ENCODE peak calls at places on chromosomes 4 and X, in five cellular contexts. O is SK-N-SH, Y is PC-3, I is mesenchymal stem cell, U is fibroblast of lung. V is an unnamed sample.

GRCh38 chr4:2254665-2255500 is 7.0 kb downstream of the MXD4 start:
- DNase-seq in O (peak; percentile 23), Y (no peak), I (no peak), U (no peak), V (no peak)

GRCh38 chr4:150415213-150415612 is 166.7 kb upstream of the MAB21L2 start:
- DNase-seq in O (no peak), Y (no peak), I (peak; percentile 5), U (peak; percentile 25), V (no peak)

GRCh38 chr4:92299152-92299551 is 4.6 kb upstream of the GRID2 start:
- DNase-seq in O (peak; percentile 14), Y (peak; percentile 27), I (no peak), U (peak; percentile 11), V (no peak)

GRCh38 chr4:165378763-165379631 is at the start of gene CPE:
- DNase-seq in O (peak; percentile 95), Y (peak; percentile 80), I (peak; percentile 84), U (peak; percentile 78), V (no peak)

GRCh38 chr4:94472056-94472826 is 20.5 kb downstream of the PDLIM5 start:
- DNase-seq in O (no peak), Y (peak; percentile 84), I (peak; percentile 67), U (peak; percentile 92), V (no peak)

GRCh38 chr4:83947111-83947510 is 411.2 kb downstream of the GPAT3 start:
- DNase-seq in O (no peak), Y (no peak), I (no peak), U (no peak), V (no peak)

GRCh38 chrX:26414534-26414933 is 198.6 kb downstream of the MAGEB5 start:
- DNase-seq in O (no peak), Y (no peak), I (no peak), U (no peak), V (no peak)

GRCh38 chr4:24473309-24473721 is 111.0 kb downstream of the DHX15 start:
- DNase-seq in O (peak; percentile 25), Y (peak; percentile 38), I (peak; percentile 36), U (peak; percentile 54), V (peak; percentile 53)

GRCh38 chr4:14096406-14096965 is 469.0 kb upstream of the BOD1L1 start:
- DNase-seq in O (no peak), Y (no peak), I (no peak), U (peak; percentile 80), V (no peak)

GRCh38 chr4:73776363-73776762 is 36.0 kb downstream of the CXCL8 start:
- DNase-seq in O (no peak), Y (peak; percentile 48), I (peak; percentile 51), U (peak; percentile 91), V (no peak)

GRCh38 chrX:758917-759316 is 128.3 kb downstream of the SHOX start:
- DNase-seq in O (no peak), Y (no peak), I (no peak), U (no peak), V (no peak)

GRCh38 chr4:56787380-56787779 is 34.1 kb downstream of the SPINK2 start:
- DNase-seq in O (no peak), Y (no peak), I (peak; percentile 73), U (no peak), V (no peak)

GRCh38 chr4:74218201-74218600 is 60.3 kb downstream of the MTHFD2L start:
- DNase-seq in O (no peak), Y (peak; percentile 58), I (no peak), U (peak; percentile 55), V (no peak)

GRCh38 chr4:138308421-138308820 is 66.3 kb upstream of the SLC7A11 start:
- DNase-seq in O (no peak), Y (peak; percentile 89), I (peak; percentile 68), U (peak; percentile 89), V (no peak)

GRCh38 chrX:55161581-55161980 is 58.6 kb upstream of the PAGE5 start:
- DNase-seq in O (no peak), Y (no peak), I (no peak), U (peak; percentile 5), V (peak; percentile 3)

GRCh38 chr4:73869130-73870055 is at the start of gene CXCL1:
- DNase-seq in O (peak; percentile 7), Y (peak; percentile 56), I (peak; percentile 81), U (peak; percentile 33), V (peak; percentile 6)

GRCh38 chr4:186557486-186557885 is 2.1 kb upstream of the MTNR1A start:
- DNase-seq in O (no peak), Y (peak; percentile 27), I (peak; percentile 84), U (peak; percentile 50), V (no peak)

GRCh38 chr4:109296545-109296944 is 5.9 kb downstream of the COL25A1 start:
- DNase-seq in O (no peak), Y (no peak), I (no peak), U (peak; percentile 82), V (no peak)

GRCh38 chr4:88138561-88138960 is 19.9 kb downstream of the ABCG2 start:
- DNase-seq in O (no peak), Y (peak; percentile 76), I (peak; percentile 81), U (peak; percentile 83), V (no peak)

GRCh38 chr4:90246841-90247240 is 119.6 kb downstream of the CCSER1 start:
- DNase-seq in O (no peak), Y (peak; percentile 12), I (no peak), U (no peak), V (no peak)

GRCh38 chrX:71622347-71623104 is 4.2 kb upstream of the CXCR3 start:
- DNase-seq in O (peak; percentile 35), Y (peak; percentile 74), I (peak; percentile 64), U (peak; percentile 72), V (peak; percentile 72)

GRCh38 chr4:2800691-2801596 is 8.1 kb downstream of the SH3BP2 start:
- DNase-seq in O (peak; percentile 76), Y (no peak), I (peak; percentile 90), U (peak; percentile 73), V (no peak)

GRCh38 chr4:123260429-123261052 is 136.1 kb upstream of the SPRY1 start:
- DNase-seq in O (no peak), Y (no peak), I (no peak), U (peak; percentile 0), V (no peak)

GRCh38 chr4:114998316-114998715 is 115.1 kb downstream of the NDST4 start:
- DNase-seq in O (no peak), Y (no peak), I (peak; percentile 33), U (peak; percentile 47), V (no peak)

GRCh38 chrX:9847071-9847470 is 60.8 kb downstream of the SHROOM2 start:
- DNase-seq in O (no peak), Y (peak; percentile 90), I (peak; percentile 87), U (peak; percentile 80), V (no peak)

GRCh38 chr4:65538571-65538970 is 131.7 kb downstream of the EPHA5 start:
- DNase-seq in O (no peak), Y (peak; percentile 42), I (peak; percentile 47), U (peak; percentile 83), V (no peak)
- H2AFZ ChIP-seq in O (no peak overlapping the region), Y (peak overlapping the region; percentile 10), I (no peak overlapping the region), U (no peak overlapping the region), V (peak overlapping the region; percentile 10)

GRCh38 chr4:153929651-153930050 is 140.8 kb upstream of the SFRP2 start:
- DNase-seq in O (no peak), Y (no peak), I (no peak), U (no peak), V (no peak)
- H3K9ac ChIP-seq in O (no peak overlapping the region), Y (no peak overlapping the region), I (peak overlapping the region; percentile 73), U (no peak overlapping the region), V (no peak overlapping the region)

DNA sequence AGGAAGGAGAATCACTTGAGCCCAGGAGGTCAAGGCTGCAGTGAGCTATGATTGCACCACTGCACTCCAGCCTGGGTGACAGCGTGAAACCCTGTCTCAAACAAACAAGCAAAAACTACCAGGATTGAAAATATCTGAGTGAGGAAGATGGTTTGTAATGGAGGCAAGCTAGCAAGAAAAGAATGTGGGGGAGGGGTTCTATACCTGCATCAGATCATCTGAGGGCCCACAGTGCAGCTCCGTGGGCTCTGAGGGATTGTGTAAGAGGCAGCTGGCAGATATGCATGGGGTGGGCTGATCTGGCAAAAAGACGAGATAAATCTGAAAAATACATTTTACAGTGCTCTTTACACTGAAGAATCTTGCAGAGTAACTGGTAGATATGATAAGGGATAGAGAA is 28.9 kb upstream of the CHRNA9 start:
- DNase-seq in O (no peak), Y (no peak), I (no peak), U (no peak), V (peak; percentile 35)
- H3K4me1 ChIP-seq in O (peaks cover 2% of the 10 kb centered on the region), Y (peaks cover 4% of the 10 kb centered on the region), I (no peaks in the 10 kb centered on the region), U (no peaks in the 10 kb centered on the region), V (peaks cover 86% of the 10 kb centered on the region)

DNA sequence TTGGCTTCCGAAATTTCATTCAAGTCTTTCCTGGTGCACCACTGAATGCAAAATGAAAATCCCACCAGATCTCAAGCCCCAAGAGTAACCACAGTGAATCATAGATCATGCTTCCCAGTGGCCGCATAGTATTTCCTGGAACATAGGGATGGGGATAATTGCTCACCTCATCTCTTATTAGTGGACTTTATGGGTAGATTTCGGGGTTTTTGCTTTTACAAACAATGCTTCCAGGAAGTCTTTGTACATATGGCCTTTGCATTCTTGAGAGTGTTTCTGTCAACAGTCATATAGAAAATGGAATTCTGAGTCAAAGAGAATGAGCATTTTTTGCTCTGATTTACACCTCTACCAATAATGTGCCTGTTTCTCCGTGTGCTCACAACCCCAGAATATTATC is 53.4 kb downstream of the PPEF2 start:
- DNase-seq in O (no peak), Y (no peak), I (peak; percentile 58), U (peak; percentile 76), V (no peak)
- H2AFZ ChIP-seq in O (no peak overlapping the region), Y (peak overlapping the region; percentile 55), I (no peak overlapping the region), U (no peak overlapping the region), V (no peak overlapping the region)

DNA sequence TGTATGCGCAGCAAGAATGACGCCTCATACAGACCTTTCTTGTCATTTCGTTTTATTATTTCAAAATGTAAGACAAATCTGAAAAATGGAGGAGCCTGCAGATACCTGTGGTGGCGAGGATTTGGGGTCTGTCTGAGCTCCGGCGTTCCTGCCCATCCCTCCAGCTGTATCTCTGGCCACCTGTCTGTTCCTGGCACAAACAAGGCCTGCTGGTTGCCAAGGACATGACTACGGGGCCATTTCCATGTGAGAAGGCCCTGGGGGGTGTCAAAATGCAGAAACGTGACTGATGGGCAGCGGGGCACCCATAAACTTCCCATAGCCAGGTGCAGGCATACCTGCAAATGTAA is 591 bp upstream of the TSPAN7 start:
- DNase-seq in O (no peak), Y (no peak), I (no peak), U (no peak), V (no peak)
- H3K9ac ChIP-seq in O (no peak overlapping the region), Y (no peak overlapping the region), I (peak overlapping the region; percentile 61), U (no peak overlapping the region), V (peak overlapping the region; percentile 60)

GRCh38 chr4:152104286-152104685 is 343.5 kb upstream of the GATB start:
- DNase-seq in O (no peak), Y (no peak), I (no peak), U (no peak), V (no peak)

GRCh38 chr4:152101546-152102183 is 340.9 kb upstream of the GATB start:
- DNase-seq in O (no peak), Y (no peak), I (no peak), U (no peak), V (no peak)

GRCh38 chr4:152103181-152103901 is 342.5 kb upstream of the GATB start:
- DNase-seq in O (no peak), Y (no peak), I (peak; percentile 26), U (no peak), V (no peak)

GRCh38 chr4:152100378-152101201 is 339.8 kb upstream of the GATB start:
- DNase-seq in O (no peak), Y (peak; percentile 80), I (no peak), U (no peak), V (peak; percentile 81)

GRCh38 chr4:152102184-152103000 is 341.6 kb upstream of the GATB start:
- DNase-seq in O (no peak), Y (peak; percentile 86), I (peak; percentile 78), U (peak; percentile 83), V (no peak)
- H3K4me1 ChIP-seq in O (no peaks in the 10 kb centered on the region), Y (peaks cover 57% of the 10 kb centered on the region), I (peaks cover 16% of the 10 kb centered on the region), U (peaks cover 20% of the 10 kb centered on the region), V (peaks cover 60% of the 10 kb centered on the region)

V was measured in DND-41.